ENCODE peak calls at places on chromosomes 16 and 17, in five cellular contexts. A, K, S, N and Y are unnamed samples.

GRCh38 chr17:17008998-17009397 is 33.3 kb upstream of the MPRIP start:
- DNase-seq in K (no peak), N (no peak), S (no peak), A (no peak), Y (no peak)

GRCh38 chr16:57412584-57412983 is 8.0 kb downstream of the CCL17 start:
- DNase-seq in N (no peak), K (no peak), S (no peak), A (no peak), Y (no peak)

GRCh38 chr16:11913425-11914079 is 2.2 kb downstream of the GSPT1 start:
- DNase-seq in S (no peak), A (no peak), K (no peak), N (no peak), Y (no peak)

GRCh38 chr17:19714542-19715411 is 1.6 kb downstream of the SLC47A2 start:
- DNase-seq in N (no peak), S (no peak), A (no peak), K (no peak), Y (no peak)

GRCh38 chr17:51487947-51488346 is 227.6 kb downstream of the UTP18 start:
- DNase-seq in K (no peak), A (no peak), N (no peak), S (no peak), Y (no peak)

GRCh38 chr16:83928341-83929055 is 24.5 kb upstream of the OSGIN1 start:
- DNase-seq in N (peak; percentile 25), S (no peak), A (no peak), K (no peak), Y (no peak)

GRCh38 chr17:49487202-49487601 is 7.9 kb upstream of the NGFR start:
- DNase-seq in N (no peak), S (no peak), K (no peak), A (no peak), Y (no peak)

GRCh38 chr16:83802135-83802534 is 5.6 kb upstream of the HSBP1 start:
- DNase-seq in A (no peak), S (no peak), N (peak; percentile 78), K (no peak), Y (no peak)

GRCh38 chr16:68253721-68254120 is 8.5 kb downstream of the PLA2G15 start:
- DNase-seq in K (no peak), S (no peak), N (no peak), A (no peak), Y (no peak)

GRCh38 chr16:72203401-72203800 is 31.4 kb upstream of the PMFBP1 start:
- DNase-seq in N (no peak), S (peak; percentile 9), K (peak; percentile 45), A (no peak), Y (peak; percentile 35)

GRCh38 chr17:7837375-7838290 is 3.6 kb downstream of the KDM6B start:
- DNase-seq in K (no peak), A (no peak), N (no peak), S (no peak), Y (no peak)

GRCh38 chr17:7440113-7440822 is 956 bp downstream of the FGF11 start:
- DNase-seq in K (peak; percentile 81), N (no peak), S (peak; percentile 67), A (peak; percentile 68), Y (peak; percentile 81)

GRCh38 chr16:75053791-75054555 is 55.1 kb downstream of the ZNRF1 start:
- DNase-seq in N (no peak), S (peak; percentile 94), K (no peak), A (peak; percentile 95), Y (no peak)

GRCh38 chr17:18139498-18139897 is 30.9 kb downstream of the MYO15A start:
- DNase-seq in N (no peak), A (peak; percentile 92), S (no peak), K (no peak), Y (no peak)

GRCh38 chr16:20898938-20899502 is 1.1 kb downstream of the DCUN1D3 start:
- DNase-seq in A (no peak), N (no peak), K (no peak), S (no peak), Y (no peak)

GRCh38 chr17:63498621-63499195 is 21.8 kb downstream of the ACE start:
- DNase-seq in K (no peak), N (peak; percentile 55), S (no peak), A (no peak), Y (no peak)

GRCh38 chr16:65572156-65572555 is 450.3 kb upstream of the CDH11 start:
- DNase-seq in S (no peak), A (no peak), N (peak; percentile 41), K (no peak), Y (no peak)

GRCh38 chr17:43878260-43879082 is 28.9 kb downstream of the MPP2 start:
- DNase-seq in A (peak; percentile 74), K (peak; percentile 83), S (peak; percentile 82), N (peak; percentile 79), Y (peak; percentile 90)

GRCh38 chr16:80958284-80958683 is 48.4 kb downstream of the CMC2 start:
- DNase-seq in N (no peak), S (no peak), A (no peak), K (no peak), Y (no peak)

GRCh38 chr16:54812229-54812628 is 118.4 kb upstream of the IRX5 start:
- DNase-seq in N (no peak), K (no peak), S (no peak), A (no peak), Y (no peak)

GRCh38 chr17:27295945-27296344 is 2.0 kb downstream of the WSB1 start:
- DNase-seq in K (no peak), A (no peak), S (no peak), N (no peak), Y (no peak)

GRCh38 chr17:27296427-27296979 is 2.6 kb downstream of the WSB1 start:
- DNase-seq in K (no peak), N (peak; percentile 25), S (no peak), A (no peak), Y (no peak)

GRCh38 chr17:27293359-27293897 is 486 bp upstream of the WSB1 start:
- DNase-seq in A (no peak), K (peak; percentile 13), S (no peak), N (no peak), Y (peak; percentile 34)

GRCh38 chr17:27294689-27295630 is 1.0 kb downstream of the WSB1 start:
- DNase-seq in S (peak; percentile 76), N (peak; percentile 73), A (no peak), K (peak; percentile 67), Y (peak; percentile 61)

GRCh38 chr17:27293898-27294688 is at the start of gene WSB1:
- DNase-seq in A (peak; percentile 94), S (peak; percentile 94), K (peak; percentile 94), N (peak; percentile 89), Y (peak; percentile 97)
- TF ChIP-seq CTCF in A (peak; percentile 9), S (no peak), K (no peak), N (no peak), Y (peak; percentile 8)

DNA sequence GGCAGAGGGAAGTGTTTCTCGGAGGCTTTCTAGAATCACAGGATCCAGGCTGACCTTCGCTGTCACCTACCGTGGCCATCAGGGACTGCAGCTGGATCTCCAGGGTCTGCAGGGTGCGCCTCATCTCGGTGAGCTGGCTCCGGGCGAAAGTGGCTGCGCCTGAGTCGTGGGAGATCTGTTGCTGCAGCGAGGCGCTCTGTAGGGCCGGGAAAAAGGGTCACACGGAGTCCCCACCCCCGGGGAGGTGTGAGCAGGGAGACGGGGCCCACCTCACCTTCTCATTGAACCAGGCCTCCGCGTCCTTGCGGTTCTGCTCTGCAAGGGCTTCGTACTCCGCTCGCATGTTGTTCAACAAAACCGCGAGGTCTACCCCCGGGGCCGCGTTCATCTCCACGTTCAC is 2.9 kb downstream of the KRT28 start:
- DNase-seq in S (no peak), K (no peak), A (no peak), N (no peak), Y (no peak)
- TF ChIP-seq CTCF in S (no peak), K (no peak), A (no peak), N (no peak), Y (no peak)

GRCh38 chr16:89489040-89489721 is 1.2 kb downstream of the ANKRD11 start:
- DNase-seq in A (peak; percentile 85), N (peak; percentile 94), K (peak; percentile 79), S (peak; percentile 88), Y (peak; percentile 79)
- TF ChIP-seq CTCF in A (no peak), N (peak; percentile 9), K (no peak), S (peak; percentile 38), Y (peak; percentile 3)

DNA sequence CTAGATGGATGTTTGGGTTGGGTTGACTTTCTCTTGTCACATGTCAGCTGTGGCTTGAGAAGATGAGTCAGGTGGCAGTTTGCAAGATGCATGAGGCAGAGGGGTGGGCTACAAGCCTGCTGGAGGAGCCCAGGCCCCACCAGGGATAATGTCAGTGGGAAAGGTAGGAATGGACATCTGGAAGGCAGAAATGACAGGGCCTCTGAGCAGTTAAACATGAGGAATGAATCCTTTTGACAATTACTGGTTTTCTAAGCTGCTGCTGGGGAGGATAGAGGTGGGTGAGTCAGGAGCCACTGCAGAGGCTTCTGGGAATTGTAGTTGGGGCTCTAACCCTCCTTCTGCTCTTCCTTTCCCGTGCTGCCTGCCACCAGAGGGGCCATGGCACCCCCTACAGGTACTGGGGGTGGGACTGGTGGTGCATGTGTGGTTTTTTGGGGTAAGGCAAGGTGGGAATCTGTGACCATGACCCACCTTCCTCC is 15.7 kb downstream of the SLC52A1 start:
- DNase-seq in S (no peak), N (no peak), A (no peak), K (peak; percentile 60), Y (peak; percentile 66)
- TF ChIP-seq CTCF in S (no peak), N (no peak), A (no peak), K (no peak), Y (peak; percentile 19)

GRCh38 chr16:817001-817906 is 16.7 kb upstream of the GNG13 start:
- DNase-seq in S (no peak), N (no peak), K (no peak), A (no peak), Y (no peak)

GRCh38 chr16:813204-813915 is 12.8 kb upstream of the GNG13 start:
- DNase-seq in N (no peak), K (peak; percentile 84), A (no peak), S (peak; percentile 37), Y (peak; percentile 78)

GRCh38 chr16:815861-816260 is 15.3 kb upstream of the GNG13 start:
- DNase-seq in K (no peak), N (no peak), S (no peak), A (no peak), Y (no peak)

GRCh38 chr16:813916-814412 is 13.4 kb upstream of the GNG13 start:
- DNase-seq in K (no peak), N (no peak), A (no peak), S (no peak), Y (no peak)

DNA sequence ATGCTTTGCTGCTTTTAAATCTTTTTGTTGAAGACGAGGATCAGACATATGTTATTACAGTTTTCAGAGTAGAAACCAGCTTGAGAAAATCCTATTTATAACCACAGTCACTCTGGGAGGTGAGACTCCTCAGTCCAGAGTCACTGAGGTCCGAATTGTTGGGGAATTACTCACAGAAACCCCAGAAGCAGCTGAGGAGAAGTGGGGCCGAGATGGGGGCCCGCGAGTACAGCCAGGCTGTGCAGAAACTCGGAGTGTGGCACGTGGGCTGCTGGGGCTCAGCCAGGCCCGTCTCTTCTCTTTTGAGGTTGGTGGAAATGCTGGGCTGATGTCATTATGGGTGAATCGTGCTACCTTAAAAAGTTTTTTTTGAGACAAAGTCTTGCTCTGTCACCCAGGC is 14.4 kb upstream of the GNG13 start:
- DNase-seq in S (no peak), K (no peak), A (no peak), N (no peak), Y (no peak)
- TF ChIP-seq CTCF in S (no peak), K (no peak), A (no peak), N (no peak), Y (no peak)